ENCODE peak calls at places on chromosomes 11 and 22, in five cellular contexts. R is A549, U is mucosa of descending colon, X is astrocyte of the spinal cord, Y is foreskin fibroblast. G is an unnamed sample.

GRCh38 chr11:120383518-120384155 is 47.4 kb downstream of the ARHGEF12 start:
- DNase-seq in Y (peak; percentile 38), U (no peak), X (no peak), R (no peak), G (no peak)

GRCh38 chr22:25624486-25624885 is 60.0 kb downstream of the GRK3 start:
- DNase-seq in U (no peak), R (no peak), X (no peak), Y (no peak), G (no peak)

GRCh38 chr11:11519184-11519583 is 102.6 kb downstream of the GALNT18 start:
- DNase-seq in R (no peak), X (no peak), U (no peak), Y (no peak), G (no peak)

GRCh38 chr11:4181780-4182721 is 87.5 kb downstream of the RRM1 start:
- DNase-seq in U (peak; percentile 75), X (peak; percentile 43), Y (peak; percentile 80), R (peak; percentile 83), G (no peak)

GRCh38 chr22:22019659-22020424 is 37.3 kb upstream of the TOP3B start:
- DNase-seq in R (no peak), Y (no peak), X (no peak), U (no peak), G (no peak)

GRCh38 chr22:30890689-30891442 is 77.7 kb downstream of the MORC2 start:
- DNase-seq in R (peak; percentile 30), Y (peak; percentile 51), X (peak; percentile 17), U (peak; percentile 57), G (no peak)

GRCh38 chr11:59186130-59186594 is 14.2 kb downstream of the DTX4 start:
- DNase-seq in R (peak; percentile 41), Y (peak; percentile 30), X (no peak), U (peak; percentile 92), G (peak; percentile 8)

GRCh38 chr11:789951-790350 is at the start of gene CEND1:
- DNase-seq in Y (peak; percentile 88), R (peak; percentile 44), U (peak; percentile 35), X (peak; percentile 38), G (no peak)

GRCh38 chr11:12158926-12159325 is 48.5 kb downstream of the MICAL2 start:
- DNase-seq in R (no peak), U (no peak), X (no peak), Y (no peak), G (no peak)

GRCh38 chr22:40855960-40856512 is 403 bp downstream of the ST13 start:
- DNase-seq in Y (peak; percentile 38), R (no peak), X (peak; percentile 20), U (no peak), G (no peak)

GRCh38 chr11:17846852-17847453 is 112.4 kb downstream of the KCNC1 start:
- DNase-seq in U (no peak), Y (peak; percentile 56), X (peak; percentile 42), R (no peak), G (no peak)

GRCh38 chr11:109421981-109422590 is at the start of gene C11orf87:
- DNase-seq in X (peak; percentile 23), R (no peak), Y (peak; percentile 30), U (no peak), G (no peak)

GRCh38 chr11:13889566-13890214 is 72.8 kb upstream of the SPON1 start:
- DNase-seq in R (no peak), Y (no peak), U (no peak), X (no peak), G (no peak)

GRCh38 chr11:129639300-129639699 is 176.3 kb upstream of the TMEM45B start:
- DNase-seq in Y (peak; percentile 95), R (peak; percentile 28), U (no peak), X (peak; percentile 98), G (no peak)

GRCh38 chr11:69644071-69644961 is 3.4 kb downstream of the CCND1 start:
- DNase-seq in X (peak; percentile 96), R (peak; percentile 28), U (peak; percentile 68), Y (peak; percentile 95), G (no peak)

GRCh38 chr11:126398296-126398695 is 42.8 kb downstream of the ST3GAL4 start:
- DNase-seq in R (no peak), Y (no peak), U (no peak), X (no peak), G (no peak)

GRCh38 chr11:74543991-74544390 is 48.4 kb upstream of the POLD3 start:
- DNase-seq in Y (no peak), R (no peak), X (no peak), U (peak; percentile 24), G (no peak)

GRCh38 chr22:30087611-30088010 is 7.3 kb downstream of the HORMAD2 start:
- DNase-seq in Y (no peak), X (no peak), U (no peak), R (no peak), G (no peak)

GRCh38 chr22:45460288-45461109 is 42.2 kb upstream of the FBLN1 start:
- DNase-seq in R (no peak), U (peak; percentile 32), Y (peak; percentile 96), X (peak; percentile 65), G (no peak)

GRCh38 chr11:128505449-128506058 is 81.8 kb downstream of the ETS1 start:
- DNase-seq in U (no peak), Y (peak; percentile 31), R (no peak), X (no peak), G (no peak)

GRCh38 chr11:35393093-35393492 is 26.3 kb downstream of the SLC1A2 start:
- DNase-seq in R (no peak), Y (peak; percentile 81), U (no peak), X (no peak), G (no peak)

GRCh38 chr11:3085052-3085451 is 27.8 kb upstream of the CARS1 start:
- DNase-seq in R (no peak), X (no peak), Y (peak; percentile 56), U (no peak), G (no peak)

GRCh38 chr11:112212290-112212689 is 13.9 kb upstream of the PTS start:
- DNase-seq in X (no peak), R (no peak), Y (no peak), U (no peak), G (no peak)

GRCh38 chr11:8356731-8357504 is 93.2 kb upstream of the LMO1 start:
- DNase-seq in U (peak; percentile 15), R (no peak), Y (peak; percentile 23), X (no peak), G (no peak)

GRCh38 chr11:117197516-117198456 is 1.4 kb upstream of the TAGLN start:
- DNase-seq in Y (no peak), R (no peak), X (no peak), U (peak; percentile 70), G (no peak)

GRCh38 chr22:48960981-48961655 is 866.6 kb downstream of the BRD1 start:
- DNase-seq in U (no peak), R (no peak), Y (peak; percentile 1), X (no peak), G (no peak)

GRCh38 chr11:19239039-19239438 is 1.7 kb downstream of the E2F8 start:
- DNase-seq in Y (no peak), U (no peak), R (no peak), X (no peak), G (no peak)
- H3K4me3 ChIP-seq in Y (no peak overlapping the region), U (no peak overlapping the region), R (peak overlapping the region; percentile 83), X (no peak overlapping the region), G (no peak overlapping the region)

GRCh38 chr11:113341388-113342165 is 27.2 kb downstream of the TTC12 start:
- DNase-seq in X (no peak), Y (no peak), R (no peak), U (no peak), G (no peak)
- H3K4me3 ChIP-seq in X (no peak overlapping the region), Y (no peak overlapping the region), R (no peak overlapping the region), U (no peak overlapping the region), G (no peak overlapping the region)

DNA sequence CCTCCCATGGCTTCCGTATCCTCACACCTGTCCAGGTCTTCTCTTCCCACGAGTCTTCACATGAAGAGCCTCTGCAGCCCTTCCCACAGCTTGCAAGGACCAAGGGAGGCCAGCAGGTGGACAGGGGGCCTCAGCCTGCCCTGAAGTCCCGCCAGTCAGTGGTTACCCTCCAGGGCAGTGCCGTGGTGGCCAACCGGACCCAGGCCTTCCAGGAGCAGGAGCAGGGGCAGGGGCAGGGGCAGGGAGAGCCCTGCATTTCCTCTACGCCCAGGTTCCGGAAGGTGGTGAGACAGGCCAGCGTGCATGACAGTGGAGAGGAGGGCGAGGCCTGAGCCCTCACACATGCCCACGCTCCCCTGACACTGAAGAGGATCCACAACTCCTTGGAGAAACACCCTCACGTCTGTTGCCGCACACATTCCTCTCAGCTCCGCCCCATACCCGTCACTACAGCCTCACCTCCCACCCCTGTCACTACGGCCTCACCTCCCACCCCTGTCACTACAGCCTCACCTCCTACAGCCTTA is 8.3 kb downstream of the SSH3 start:
- DNase-seq in U (no peak), Y (no peak), R (no peak), X (no peak), G (no peak)
- H3K4me3 ChIP-seq in U (no peak overlapping the region), Y (no peak overlapping the region), R (no peak overlapping the region), X (no peak overlapping the region), G (no peak overlapping the region)

GRCh38 chr11:64254326-64254725 is 3.0 kb downstream of the PLCB3 start:
- DNase-seq in R (no peak), U (no peak), X (no peak), Y (no peak), G (no peak)
- H3K4me3 ChIP-seq in R (no peak overlapping the region), U (no peak overlapping the region), X (no peak overlapping the region), Y (no peak overlapping the region), G (no peak overlapping the region)

DNA sequence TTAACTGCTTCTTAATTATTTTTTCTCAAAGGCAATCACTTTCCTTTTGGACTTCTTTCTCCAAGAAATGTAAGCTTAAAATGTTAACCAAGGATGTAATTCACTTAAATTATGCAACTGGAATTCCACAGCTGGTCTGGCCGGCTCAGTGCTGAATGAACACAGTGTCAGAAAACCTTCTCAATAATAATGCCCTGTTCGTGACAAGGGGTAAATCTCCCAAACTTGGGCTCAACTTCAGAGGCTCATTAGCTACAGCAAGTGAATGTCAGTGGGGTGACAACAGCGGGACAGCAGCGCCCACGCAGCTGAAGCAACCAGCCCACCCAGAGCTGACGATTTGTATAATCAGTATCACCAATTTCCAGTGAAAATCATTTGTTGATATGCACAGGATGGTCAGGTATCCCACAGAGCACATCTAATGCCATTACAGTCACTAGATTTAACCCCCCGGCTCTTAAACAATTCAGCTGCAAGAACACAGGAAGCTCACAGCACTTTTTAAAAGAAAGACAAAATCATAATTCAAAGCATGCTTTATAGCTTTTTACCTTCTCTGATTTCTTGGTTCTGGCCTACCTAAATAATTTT is 704.8 kb downstream of the DLG2 start:
- DNase-seq in X (no peak), Y (no peak), U (no peak), R (no peak), G (no peak)
- H3K4me3 ChIP-seq in X (no peak overlapping the region), Y (no peak overlapping the region), U (no peak overlapping the region), R (no peak overlapping the region), G (no peak overlapping the region)

DNA sequence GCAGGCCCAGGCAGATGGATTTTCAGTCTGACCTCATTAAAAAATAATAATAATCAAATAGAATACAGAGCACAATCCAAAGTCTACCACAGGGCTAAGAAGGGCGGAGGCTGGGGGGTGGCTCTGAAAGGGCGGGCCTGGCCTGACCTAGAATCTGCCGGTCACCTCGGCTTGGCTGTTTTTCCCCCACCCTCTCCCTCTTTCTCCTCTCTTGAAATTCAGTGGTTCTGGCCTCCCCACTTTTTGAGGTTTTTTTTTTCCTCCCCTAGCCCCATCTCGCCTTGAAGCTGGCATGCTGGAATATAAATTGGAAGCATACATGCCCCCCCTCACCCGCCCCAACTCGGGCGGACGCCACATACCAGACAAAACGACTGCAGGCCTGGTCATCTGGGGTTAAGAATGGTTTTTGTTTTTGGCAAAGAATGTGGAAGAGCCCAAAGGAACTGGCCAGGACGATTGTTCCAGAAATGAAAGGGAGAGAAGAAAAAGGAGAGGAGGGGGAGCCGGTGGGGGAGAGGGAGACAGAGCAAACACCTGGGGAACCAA is 25.1 kb downstream of the MN1 start:
- DNase-seq in U (no peak), X (no peak), R (no peak), Y (peak; percentile 52), G (no peak)
- H3K4me3 ChIP-seq in U (no peak overlapping the region), X (no peak overlapping the region), R (no peak overlapping the region), Y (no peak overlapping the region), G (no peak overlapping the region)

GRCh38 chr22:49999063-49999900 is 13.3 kb downstream of the IL17REL start:
- DNase-seq in X (no peak), U (no peak), Y (peak; percentile 30), R (no peak), G (no peak)
- H3K4me3 ChIP-seq in X (no peak overlapping the region), U (no peak overlapping the region), Y (no peak overlapping the region), R (peak overlapping the region; percentile 41), G (no peak overlapping the region)